ENCODE peak calls at places on chromosomes 16 and 17, in four cellular contexts. T, C, W and J are unnamed samples.

GRCh38 chr16:82855471-82855870 is 228.7 kb downstream of the CDH13 start:
- DNase-seq in T (no peak), C (no peak), W (no peak), J (no peak)

GRCh38 chr17:27257031-27257357 is 36.9 kb upstream of the WSB1 start:
- DNase-seq in C (no peak), W (no peak), T (no peak), J (no peak)

GRCh38 chr17:40516581-40517285 is 15.3 kb upstream of the TNS4 start:
- DNase-seq in W (peak; percentile 88), C (no peak), T (peak; percentile 43), J (no peak)

GRCh38 chr16:7206469-7206868 is 126.2 kb upstream of the RBFOX1 start:
- DNase-seq in T (no peak), C (no peak), W (no peak), J (no peak)

GRCh38 chr16:27726621-27727275 is 176.8 kb downstream of the KATNIP start:
- DNase-seq in W (no peak), T (no peak), C (no peak), J (no peak)

GRCh38 chr17:43768382-43768781 is 9.8 kb upstream of the SOST start:
- DNase-seq in T (no peak), C (no peak), W (peak; percentile 10), J (no peak)

GRCh38 chr16:56625943-56626654 is 518 bp downstream of the MT1E start:
- DNase-seq in C (no peak), T (no peak), W (no peak), J (no peak)

GRCh38 chr16:87740909-87741424 is 24.8 kb downstream of the KLHDC4 start:
- DNase-seq in W (no peak), T (no peak), C (no peak), J (no peak)

GRCh38 chr17:78561166-78561565 is 16.0 kb downstream of the DNAH17 start:
- DNase-seq in W (no peak), T (no peak), C (no peak), J (no peak)

GRCh38 chr17:79079421-79080200 is 5.0 kb downstream of the ENGASE start:
- DNase-seq in C (no peak), W (no peak), T (peak; percentile 27), J (no peak)

GRCh38 chr17:41663451-41664171 is 25.1 kb upstream of the EIF1 start:
- DNase-seq in C (no peak), T (no peak), W (no peak), J (no peak)

GRCh38 chr16:78973041-78973440 is 627.5 kb downstream of the MAF start:
- DNase-seq in C (no peak), T (no peak), W (no peak), J (no peak)

GRCh38 chr17:22669721-22670120 is 977.4 kb downstream of the KCNJ18 start:
- DNase-seq in W (no peak), C (no peak), T (no peak), J (no peak)

GRCh38 chr16:89198417-89199240 is 1.7 kb downstream of the SLC22A31 start:
- DNase-seq in T (peak; percentile 25), C (no peak), W (no peak), J (no peak)

GRCh38 chr17:66353937-66354401 is 51.6 kb downstream of the PRKCA start:
- DNase-seq in C (no peak), T (no peak), W (no peak), J (no peak)

GRCh38 chr17:8110907-8111306 is 7.4 kb downstream of the ALOXE3 start:
- DNase-seq in T (no peak), W (no peak), C (no peak), J (no peak)

GRCh38 chr16:72963921-72964320 is 84.0 kb downstream of the ZFHX3 start:
- DNase-seq in T (peak; percentile 52), W (no peak), C (no peak), J (no peak)

GRCh38 chr17:39813631-39814030 is 50.5 kb downstream of the IKZF3 start:
- DNase-seq in T (no peak), W (no peak), C (no peak), J (no peak)

GRCh38 chr16:89498839-89499238 is 8.5 kb upstream of the ANKRD11 start:
- DNase-seq in C (no peak), W (no peak), T (no peak), J (no peak)

GRCh38 chr17:2282297-2282873 is 21.2 kb downstream of the SMG6 start:
- DNase-seq in C (no peak), T (peak; percentile 61), W (peak; percentile 62), J (no peak)

GRCh38 chr17:9371019-9371418 is 204.6 kb downstream of the STX8 start:
- DNase-seq in C (no peak), T (no peak), W (no peak), J (no peak)

GRCh38 chr17:28145348-28145747 is 102.9 kb downstream of the NLK start:
- DNase-seq in C (no peak), T (no peak), W (no peak), J (no peak)

GRCh38 chr16:57797526-57798266 is 4.6 kb downstream of the KIFC3 start:
- DNase-seq in W (no peak), C (no peak), T (no peak), J (peak; percentile 67)

GRCh38 chr17:68544111-68544510 is 31.9 kb downstream of the PRKAR1A start:
- DNase-seq in C (no peak), T (no peak), W (no peak), J (no peak)

GRCh38 chr17:66508896-66509843 is 206.8 kb downstream of the PRKCA start:
- DNase-seq in T (no peak), C (no peak), W (peak; percentile 58), J (no peak)

GRCh38 chr16:49441366-49441780 is 67.8 kb downstream of the C16orf78 start:
- DNase-seq in C (no peak), W (no peak), T (peak; percentile 53), J (peak; percentile 67)

GRCh38 chr17:62405451-62405850 is 18.2 kb upstream of the METTL2A start:
- DNase-seq in T (no peak), C (no peak), W (no peak), J (no peak)

GRCh38 chr16:22035094-22035675 is 27.3 kb downstream of the MOSMO start:
- DNase-seq in C (no peak), W (no peak), T (no peak), J (no peak)
- TF ChIP-seq TEAD4 in C (no peak), W (no peak), T (no peak), J (no peak)

GRCh38 chr17:50938821-50939541 is 72.8 kb upstream of the TOB1 start:
- DNase-seq in C (no peak), W (no peak), T (no peak), J (no peak)

GRCh38 chr17:50943575-50943933 is 77.4 kb upstream of the TOB1 start:
- DNase-seq in C (no peak), W (no peak), T (peak; percentile 78), J (peak; percentile 7)

GRCh38 chr17:50935201-50936124 is 69.3 kb upstream of the TOB1 start:
- DNase-seq in W (no peak), C (no peak), T (no peak), J (no peak)

GRCh38 chr17:50939795-50940684 is 73.9 kb upstream of the TOB1 start:
- DNase-seq in T (no peak), W (no peak), C (no peak), J (no peak)

DNA sequence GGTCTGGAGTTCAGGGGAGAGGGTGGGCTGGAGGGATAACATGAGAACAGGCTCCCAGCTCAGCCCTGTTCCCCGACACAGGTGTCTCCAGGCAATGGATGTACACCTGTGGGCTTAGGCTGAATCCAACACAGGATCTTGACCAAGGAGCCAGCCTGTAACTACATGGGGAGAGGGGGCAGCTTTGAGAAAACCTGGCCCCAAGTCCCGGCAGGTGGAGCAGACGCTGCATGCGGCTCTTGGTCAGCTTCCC is 73.3 kb upstream of the TOB1 start:
- DNase-seq in W (no peak), T (no peak), C (no peak), J (no peak)
- TF ChIP-seq TEAD4 in W (no peak), T (no peak), C (no peak), J (no peak)

GRCh38 chr17:48994548-48995331 is 2.4 kb upstream of the IGF2BP1 start:
- DNase-seq in T (no peak), W (peak; percentile 60), C (no peak), J (no peak)
- TF ChIP-seq TEAD4 in T (no peak), W (no peak), C (no peak), J (no peak)

GRCh38 chr16:60419859-60420258 is 1616.4 kb downstream of the CDH8 start:
- DNase-seq in C (no peak), T (no peak), W (no peak), J (no peak)

GRCh38 chr16:60414617-60415016 is 1621.6 kb downstream of the CDH8 start:
- DNase-seq in C (no peak), W (no peak), T (no peak), J (no peak)

DNA sequence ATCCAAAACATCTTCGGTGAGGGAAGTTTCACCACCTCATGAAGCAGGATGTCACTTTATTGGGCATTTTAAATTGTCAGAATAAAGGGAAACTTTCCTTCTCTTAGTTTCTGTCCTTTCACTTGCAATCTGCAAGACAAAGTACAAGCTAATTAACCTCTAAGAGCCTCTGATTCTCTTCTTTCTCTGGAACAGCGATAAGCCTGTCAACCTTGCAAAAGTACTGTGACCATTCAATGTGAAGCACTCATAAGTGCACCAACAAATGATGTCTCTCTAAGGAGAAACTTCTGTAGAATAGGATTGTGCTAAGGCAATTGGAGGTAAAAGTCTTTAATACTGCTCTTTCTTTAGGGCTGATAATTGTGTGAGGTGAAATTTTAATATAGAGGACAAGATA is 1622.3 kb downstream of the CDH8 start:
- DNase-seq in W (no peak), C (no peak), T (no peak), J (no peak)
- TF ChIP-seq TEAD4 in W (no peak), C (no peak), T (no peak), J (no peak)

GRCh38 chr16:14307623-14308356 is 236.7 kb downstream of the MRTFB start:
- DNase-seq in T (peak; percentile 52), W (peak; percentile 58), C (no peak), J (no peak)
- TF ChIP-seq TEAD4 in T (no peak), W (no peak), C (no peak), J (no peak)

DNA sequence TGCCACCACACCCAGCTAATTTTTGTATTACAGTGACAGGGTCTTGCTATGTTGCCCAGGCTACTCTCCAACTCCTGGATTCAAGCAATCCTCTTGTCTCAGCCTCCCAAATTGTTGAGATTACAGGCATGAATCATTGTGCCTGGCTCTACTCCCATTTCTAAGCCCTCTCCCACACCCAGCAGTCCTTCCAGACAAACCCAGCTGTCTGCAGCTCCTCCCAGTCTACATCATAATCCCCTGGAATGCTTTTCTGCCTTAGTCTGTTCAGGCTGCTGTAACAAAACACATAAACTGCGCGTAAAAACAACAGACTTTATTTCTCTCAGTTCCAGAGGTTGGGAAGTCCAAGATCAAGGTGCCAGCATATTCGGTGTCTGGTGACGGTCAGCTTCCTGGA is 144.5 kb downstream of the GRIN2A start:
- DNase-seq in C (no peak), W (no peak), T (no peak), J (no peak)
- TF ChIP-seq TEAD4 in C (no peak), W (no peak), T (no peak), J (no peak)

GRCh38 chr17:64261422-64262124 is 1.5 kb downstream of the TEX2 start:
- DNase-seq in W (peak; percentile 61), T (no peak), C (no peak), J (no peak)

GRCh38 chr17:64264891-64265290 is 1.8 kb upstream of the TEX2 start:
- DNase-seq in W (no peak), T (no peak), C (no peak), J (no peak)

GRCh38 chr17:64259922-64260321 is 3.1 kb downstream of the TEX2 start:
- DNase-seq in T (no peak), C (no peak), W (no peak), J (no peak)

GRCh38 chr17:64262125-64262421 is 987 bp downstream of the TEX2 start:
- DNase-seq in C (no peak), T (no peak), W (no peak), J (no peak)

GRCh38 chr17:64262422-64263260 is at the start of gene TEX2:
- DNase-seq in T (peak; percentile 86), W (peak; percentile 62), C (no peak), J (peak; percentile 28)
- TF ChIP-seq TEAD4 in T (no peak), W (no peak), C (no peak), J (no peak)